ENCODE peak calls at places on chromosomes 13 and 19, in five cellular contexts. E is stimulated activated CD4-positive, alpha-beta T cell treated with anti-CD3 and anti-CD28 coated beads, Interleukin-15, amount 100 ng/mL, for 1 hour; Y is Kasumi-1; N is activated naive CD4-positive, alpha-beta T cell treated with anti-CD3 and anti-CD28 coated beads for 36 hours; T is CD8-positive, alpha-beta memory T cell. O is an unnamed sample.

GRCh38 chr13:20465218-20465879 is 60.3 kb downstream of the CRYL1 start:
- DNase-seq in N (no peak), E (no peak), T (no peak), Y (no peak), O (no peak)

GRCh38 chr19:16585808-16586476 is 13.7 kb upstream of the SLC35E1 start:
- DNase-seq in Y (no peak), E (no peak), N (peak; percentile 80), T (no peak), O (no peak)

GRCh38 chr19:56341948-56342347 is 27.3 kb upstream of the ZSCAN5A start:
- DNase-seq in N (no peak), Y (no peak), E (no peak), T (no peak), O (no peak)

GRCh38 chr13:54175470-54175869 is 1146.9 kb downstream of the OLFM4 start:
- DNase-seq in E (no peak), T (no peak), N (no peak), Y (no peak), O (no peak)

GRCh38 chr19:49333426-49334288 is 1.5 kb upstream of the CD37 start:
- DNase-seq in E (peak; percentile 53), Y (peak; percentile 63), T (peak; percentile 79), N (peak; percentile 89), O (no peak)

GRCh38 chr13:46552302-46552680 is 679 bp upstream of the LRCH1 start:
- DNase-seq in E (no peak), T (no peak), Y (no peak), N (no peak), O (peak; percentile 33)

GRCh38 chr19:33458807-33459206 is 62.8 kb downstream of the PEPD start:
- DNase-seq in E (no peak), N (no peak), T (no peak), Y (no peak), O (no peak)

GRCh38 chr13:108342369-108343289 is 73.1 kb downstream of the TNFSF13B start:
- DNase-seq in T (no peak), E (no peak), Y (peak; percentile 78), N (peak; percentile 28), O (no peak)

GRCh38 chr19:29467824-29468401 is 57.9 kb upstream of the VSTM2B start:
- DNase-seq in N (peak; percentile 51), E (no peak), Y (no peak), T (no peak), O (no peak)

GRCh38 chr13:42477588-42478190 is 96.3 kb upstream of the TNFSF11 start:
- DNase-seq in T (no peak), E (no peak), N (no peak), Y (no peak), O (no peak)

GRCh38 chr19:55075366-55075998 is at the start of gene EPS8L1:
- DNase-seq in E (no peak), Y (peak; percentile 31), N (no peak), T (peak; percentile 37), O (peak; percentile 41)

GRCh38 chr19:44025217-44025936 is at the start of gene ZNF222:
- DNase-seq in E (peak; percentile 51), N (peak; percentile 92), Y (peak; percentile 94), T (peak; percentile 84), O (peak; percentile 91)

GRCh38 chr13:24827799-24828198 is 63.8 kb downstream of the RNF17 start:
- DNase-seq in E (no peak), T (no peak), Y (no peak), N (no peak), O (no peak)

GRCh38 chr19:28633223-28634030 is 579.5 kb downstream of the UQCRFS1 start:
- DNase-seq in N (peak; percentile 54), Y (peak; percentile 45), T (no peak), E (peak; percentile 12), O (no peak)

GRCh38 chr19:13060964-13061927 is 41.4 kb downstream of the LYL1 start:
- DNase-seq in T (peak; percentile 76), N (peak; percentile 87), E (peak; percentile 67), Y (peak; percentile 73), O (peak; percentile 89)

GRCh38 chr19:679418-680286 is 3.5 kb downstream of the FSTL3 start:
- DNase-seq in E (no peak), Y (peak; percentile 51), T (no peak), N (peak; percentile 61), O (peak; percentile 88)

GRCh38 chr13:109497917-109498316 is 288.5 kb downstream of the IRS2 start:
- DNase-seq in E (no peak), T (no peak), Y (no peak), N (no peak), O (no peak)

GRCh38 chr13:108902557-108903155 is 273.2 kb downstream of the MYO16 start:
- DNase-seq in N (no peak), Y (no peak), E (no peak), T (no peak), O (no peak)

GRCh38 chr13:25117312-25117711 is 21.4 kb downstream of the PABPC3 start:
- DNase-seq in T (no peak), N (no peak), E (no peak), Y (no peak), O (no peak)

GRCh38 chr19:14347999-14348889 is 33.0 kb upstream of the ADGRE5 start:
- DNase-seq in N (peak; percentile 74), E (peak; percentile 51), Y (peak; percentile 29), T (peak; percentile 75), O (peak; percentile 74)

GRCh38 chr13:112783946-112784500 is 94.2 kb downstream of the ATP11A start:
- DNase-seq in E (no peak), N (no peak), T (no peak), Y (no peak), O (no peak)

GRCh38 chr19:19458110-19458816 is 52.8 kb downstream of the GATAD2A start:
- DNase-seq in E (no peak), N (peak; percentile 42), T (peak; percentile 47), Y (peak; percentile 45), O (no peak)

GRCh38 chr13:20968745-20969144 is 66.2 kb upstream of the XPO4 start:
- DNase-seq in E (no peak), N (no peak), T (no peak), Y (no peak), O (no peak)

GRCh38 chr13:23447927-23448326 is 14.4 kb upstream of the SACS start:
- DNase-seq in Y (no peak), E (no peak), T (no peak), N (no peak), O (no peak)

GRCh38 chr13:77390391-77390790 is 63.5 kb upstream of the MYCBP2 start:
- DNase-seq in N (no peak), E (no peak), Y (no peak), T (no peak), O (no peak)

GRCh38 chr13:113544071-113544891 is 40.3 kb upstream of the TFDP1 start:
- DNase-seq in Y (no peak), N (no peak), T (peak; percentile 27), E (no peak), O (no peak)

GRCh38 chr13:42807866-42808265 is 26.5 kb downstream of the FAM216B start:
- DNase-seq in E (no peak), Y (no peak), T (no peak), N (no peak), O (no peak)

GRCh38 chr19:49549045-49549444 is 21.2 kb downstream of the RCN3 start:
- DNase-seq in N (no peak), T (no peak), Y (no peak), E (no peak), O (no peak)

GRCh38 chr19:16111909-16112752 is 442 bp downstream of the RAB8A start:
- DNase-seq in T (no peak), N (no peak), Y (no peak), E (no peak), O (no peak)

GRCh38 chr19:43532571-43532961 is 422 bp upstream of the ZNF575 start:
- DNase-seq in T (no peak), E (no peak), Y (peak; percentile 75), N (no peak), O (peak; percentile 71)

GRCh38 chr19:5958851-5959122 is 19.2 kb downstream of the RANBP3 start:
- DNase-seq in Y (no peak), T (no peak), N (no peak), E (no peak), O (no peak)

GRCh38 chr13:75761373-75761772 is 125.2 kb downstream of the LMO7 start:
- DNase-seq in T (no peak), Y (no peak), N (peak; percentile 34), E (no peak), O (no peak)

GRCh38 chr19:48826606-48827020 is 9.7 kb downstream of the HSD17B14 start:
- DNase-seq in E (no peak), T (no peak), Y (no peak), N (no peak), O (no peak)

GRCh38 chr13:70893832-70894231 is 785.6 kb upstream of the KLHL1 start:
- DNase-seq in T (no peak), Y (peak; percentile 56), E (no peak), N (no peak), O (no peak)

O was measured in left cardiac atrium.